ENCODE peak calls at places on chromosome 5, in five cellular contexts. Z, I, A, U and B are unnamed samples.
A peak's percentile ranks its signal among the peaks of the same experiment; 100 is the strongest.

GRCh38 chr5:56532411-56532935 is 282.9 kb upstream of the MAP3K1 start:
- DNase-seq in Z (no peak), I (no peak), A (no peak), U (no peak), B (no peak)

GRCh38 chr5:54045077-54045792 is 265.1 kb downstream of the ARL15 start:
- DNase-seq in Z (no peak), I (no peak), A (no peak), U (no peak), B (no peak)

GRCh38 chr5:167716376-167716775 is 575.1 kb upstream of the WWC1 start:
- DNase-seq in Z (peak; percentile 67), I (no peak), A (no peak), U (no peak), B (no peak)

GRCh38 chr5:85132269-85132668 is 747.6 kb upstream of the EDIL3 start:
- DNase-seq in Z (no peak), I (no peak), A (no peak), U (no peak), B (peak; percentile 1)

GRCh38 chr5:125503958-125504357 is 757.5 kb upstream of the ZNF608 start:
- DNase-seq in Z (no peak), I (no peak), A (no peak), U (no peak), B (no peak)

GRCh38 chr5:54644226-54644625 is 126.7 kb downstream of the SNX18 start:
- DNase-seq in Z (no peak), I (no peak), A (no peak), U (no peak), B (peak; percentile 51)

GRCh38 chr5:160347453-160347852 is 23.0 kb downstream of the C1QTNF2 start:
- DNase-seq in Z (no peak), I (no peak), A (no peak), U (no peak), B (no peak)

GRCh38 chr5:74167206-74167929 is 473.2 kb downstream of the ENC1 start:
- DNase-seq in Z (peak; percentile 84), I (no peak), A (no peak), U (no peak), B (peak; percentile 71)

GRCh38 chr5:108543486-108543885 is 161.6 kb upstream of the FBXL17 start:
- DNase-seq in Z (no peak), I (no peak), A (no peak), U (peak; percentile 6), B (no peak)

GRCh38 chr5:167578977-167579700 is 712.3 kb upstream of the WWC1 start:
- DNase-seq in Z (peak; percentile 89), I (no peak), A (no peak), U (no peak), B (no peak)

GRCh38 chr5:129771058-129771838 is 23.4 kb downstream of the MINAR2 start:
- DNase-seq in Z (peak; percentile 17), I (peak; percentile 15), A (peak; percentile 66), U (peak; percentile 71), B (peak; percentile 77)

GRCh38 chr5:42951847-42952411 is 88.2 kb downstream of the ANXA2R start:
- DNase-seq in Z (no peak), I (no peak), A (no peak), U (peak; percentile 38), B (peak; percentile 64)

GRCh38 chr5:130198927-130199326 is 294.7 kb downstream of the CHSY3 start:
- DNase-seq in Z (no peak), I (no peak), A (no peak), U (peak; percentile 63), B (peak; percentile 73)

GRCh38 chr5:135055385-135055784 is 21.4 kb upstream of the PITX1 start:
- DNase-seq in Z (no peak), I (no peak), A (no peak), U (no peak), B (no peak)

GRCh38 chr5:122141751-122142150 is 12.4 kb downstream of the ZNF474 start:
- DNase-seq in Z (no peak), I (no peak), A (no peak), U (no peak), B (no peak)

GRCh38 chr5:23367863-23368262 is 139.5 kb upstream of the PRDM9 start:
- DNase-seq in Z (no peak), I (no peak), A (no peak), U (peak; percentile 1), B (peak; percentile 0)

GRCh38 chr5:61767231-61768080 is 435.4 kb downstream of the ZSWIM6 start:
- DNase-seq in Z (no peak), I (no peak), A (no peak), U (no peak), B (no peak)

GRCh38 chr5:140220032-140220697 is 45.2 kb downstream of the CYSTM1 start:
- DNase-seq in Z (no peak), I (no peak), A (no peak), U (peak; percentile 39), B (peak; percentile 42)

GRCh38 chr5:88875609-88876234 is 7.3 kb downstream of the MEF2C start:
- DNase-seq in Z (no peak), I (no peak), A (no peak), U (no peak), B (peak; percentile 14)

GRCh38 chr5:4563400-4563799 is 576.7 kb upstream of the ADAMTS16 start:
- DNase-seq in Z (no peak), I (no peak), A (peak; percentile 18), U (peak; percentile 53), B (peak; percentile 47)

GRCh38 chr5:138601444-138601843 is 26.2 kb upstream of the HSPA9 start:
- DNase-seq in Z (peak; percentile 48), I (no peak), A (no peak), U (no peak), B (peak; percentile 96)

GRCh38 chr5:76524101-76524835 is 98.9 kb downstream of the F2RL2 start:
- DNase-seq in Z (no peak), I (no peak), A (no peak), U (no peak), B (no peak)

GRCh38 chr5:75053286-75054109 is 1.1 kb upstream of the GCNT4 start:
- DNase-seq in Z (peak; percentile 41), I (no peak), A (peak; percentile 48), U (peak; percentile 52), B (peak; percentile 82)

GRCh38 chr5:66406761-66407289 is 189.4 kb upstream of the MAST4 start:
- DNase-seq in Z (no peak), I (no peak), A (no peak), U (no peak), B (no peak)

GRCh38 chr5:71533142-71533541 is 54.0 kb upstream of the MCCC2 start:
- DNase-seq in Z (no peak), I (no peak), A (no peak), U (no peak), B (peak; percentile 41)

GRCh38 chr5:88786217-88786560 is 96.8 kb downstream of the MEF2C start:
- DNase-seq in Z (no peak), I (no peak), A (no peak), U (no peak), B (peak; percentile 79)